ENCODE peak calls at places on chromosomes 4 and X, in five cellular contexts. Z is Ammon's horn; U is breast epithelium; G is effector CD4-positive, alpha-beta T cell; J is iris pigment epithelial cell. N is an unnamed sample.

GRCh38 chrX:43349363-43349762 is 306.7 kb upstream of the MAOA start:
- DNase-seq in Z (peak), U (no peak), G (no peak), J (peak), N (peak)

GRCh38 chr4:38837849-38838248 is 18.8 kb downstream of the TLR6 start:
- DNase-seq in Z (no peak), U (no peak), G (no peak), J (peak), N (peak)

GRCh38 chr4:107862658-107863057 is 37.9 kb downstream of the SGMS2 start:
- DNase-seq in Z (no peak), U (peak), G (no peak), J (peak), N (peak)

GRCh38 chr4:176044589-176044951 is 21.1 kb upstream of the WDR17 start:
- DNase-seq in Z (peak), U (no peak), G (no peak), J (no peak), N (no peak)

GRCh38 chr4:7650606-7651400 is 216.1 kb upstream of the PSAPL1 start:
- DNase-seq in Z (no peak), U (no peak), G (no peak), J (peak), N (no peak)

GRCh38 chrX:153799326-153799725 is 4.9 kb downstream of the SSR4 start:
- DNase-seq in Z (no peak), U (no peak), G (no peak), J (no peak), N (no peak)

GRCh38 chrX:82934980-82935379 is 573.1 kb upstream of the POU3F4 start:
- DNase-seq in Z (no peak), U (no peak), G (no peak), J (no peak), N (no peak)

GRCh38 chrX:106894978-106895452 is 8.1 kb downstream of the RIPPLY1 start:
- DNase-seq in Z (no peak), U (no peak), G (no peak), J (peak), N (peak)

GRCh38 chr4:95044204-95044848 is 286.6 kb downstream of the BMPR1B start:
- DNase-seq in Z (peak), U (no peak), G (no peak), J (no peak), N (no peak)

GRCh38 chr4:51853027-51853682 is 10.2 kb downstream of the DCUN1D4 start:
- DNase-seq in Z (no peak), U (no peak), G (no peak), J (peak), N (no peak)

GRCh38 chr4:139609647-139610046 is 53.6 kb upstream of the SETD7 start:
- DNase-seq in Z (no peak), U (no peak), G (no peak), J (peak), N (peak)

GRCh38 chr4:101593666-101594065 is 196.9 kb upstream of the BANK1 start:
- DNase-seq in Z (no peak), U (no peak), G (no peak), J (peak), N (peak)

GRCh38 chrX:34978171-34978570 is 35.6 kb downstream of the FAM47B start:
- DNase-seq in Z (no peak), U (no peak), G (no peak), J (no peak), N (no peak)

GRCh38 chr4:95921470-95921869 is 81.6 kb downstream of the PDHA2 start:
- DNase-seq in Z (no peak), U (no peak), G (no peak), J (no peak), N (no peak)

GRCh38 chrX:12548746-12549145 is 242.5 kb upstream of the PRPS2 start:
- DNase-seq in Z (no peak), U (no peak), G (no peak), J (peak), N (peak)

GRCh38 chrX:635428-636192 is 5.0 kb downstream of the SHOX start:
- DNase-seq in Z (no peak), U (no peak), G (no peak), J (no peak), N (no peak)

GRCh38 chr4:28357985-28358384 is 1497.3 kb downstream of the STIM2 start:
- DNase-seq in Z (peak), U (no peak), G (no peak), J (peak), N (peak)

GRCh38 chr4:156594619-156595018 is 377.0 kb downstream of the PDGFC start:
- DNase-seq in Z (peak), U (no peak), G (no peak), J (peak), N (peak)

GRCh38 chr4:149708513-149709175 is 107.0 kb downstream of the IQCM start:
- DNase-seq in Z (no peak), U (no peak), G (no peak), J (peak), N (peak)

GRCh38 chrX:12886545-12886944 is 19.7 kb downstream of the TLR7 start:
- DNase-seq in Z (no peak), U (no peak), G (no peak), J (no peak), N (no peak)

N was measured in bronchial epithelial cell.